ENCODE peak calls at places on chromosomes 7 and 10, in four cellular contexts. One of them, this sample, is unnamed. For H3K4me1, the result is how much of the 10 kb centered on the place peaks cover.

GRCh38 chr10:71395621-71396020 is 1.1 kb upstream of the CDH23 start:
- DNase-seq in HCT116: no peak
- DNase-seq in endothelial cell of umbilical vein: no peak
- DNase-seq in spleen: no peak
- DNase-seq in this sample: no peak

GRCh38 chr7:7761340-7761973 is 43.0 kb upstream of the RPA3 start:
- DNase-seq in HCT116: peak
- DNase-seq in spleen: no peak
- DNase-seq in endothelial cell of umbilical vein: peak
- DNase-seq in this sample: no peak

GRCh38 chr7:43302211-43302711 is 189.8 kb downstream of the HECW1 start:
- DNase-seq in spleen: no peak
- DNase-seq in endothelial cell of umbilical vein: no peak
- DNase-seq in HCT116: no peak
- DNase-seq in this sample: no peak

GRCh38 chr10:61830846-61831273 is 70.6 kb upstream of the ARID5B start:
- DNase-seq in spleen: no peak
- DNase-seq in endothelial cell of umbilical vein: peak
- DNase-seq in HCT116: no peak
- DNase-seq in this sample: no peak

GRCh38 chr7:83524286-83525075 is 124.5 kb downstream of the SEMA3E start:
- DNase-seq in endothelial cell of umbilical vein: no peak
- DNase-seq in HCT116: no peak
- DNase-seq in spleen: no peak
- DNase-seq in this sample: no peak

GRCh38 chr7:84981038-84981601 is 205.7 kb downstream of the SEMA3D start:
- DNase-seq in spleen: no peak
- DNase-seq in endothelial cell of umbilical vein: no peak
- DNase-seq in HCT116: no peak
- DNase-seq in this sample: no peak

GRCh38 chr10:129441391-129442009 is 25.5 kb upstream of the MGMT start:
- DNase-seq in endothelial cell of umbilical vein: no peak
- DNase-seq in spleen: no peak
- DNase-seq in HCT116: no peak
- DNase-seq in this sample: no peak

GRCh38 chr7:70356324-70356797 is 758.1 kb downstream of the AUTS2 start:
- DNase-seq in HCT116: no peak
- DNase-seq in endothelial cell of umbilical vein: no peak
- DNase-seq in spleen: no peak
- DNase-seq in this sample: no peak

GRCh38 chr10:14959221-14960057 is at the start of gene MEIG1:
- DNase-seq in spleen: peak
- DNase-seq in HCT116: peak
- DNase-seq in endothelial cell of umbilical vein: peak
- DNase-seq in this sample: peak

GRCh38 chr10:27481486-27481885 is 22.6 kb upstream of the RAB18 start:
- DNase-seq in spleen: no peak
- DNase-seq in HCT116: no peak
- DNase-seq in endothelial cell of umbilical vein: no peak
- DNase-seq in this sample: no peak

GRCh38 chr10:19929466-19930140 is 113.4 kb downstream of the PLXDC2 start:
- DNase-seq in endothelial cell of umbilical vein: peak
- DNase-seq in HCT116: no peak
- DNase-seq in spleen: no peak
- DNase-seq in this sample: no peak

GRCh38 chr10:7826971-7827370 is 8.7 kb downstream of the TAF3 start:
- DNase-seq in HCT116: no peak
- DNase-seq in endothelial cell of umbilical vein: no peak
- DNase-seq in spleen: no peak
- DNase-seq in this sample: no peak

GRCh38 chr10:117363027-117363426 is 12.2 kb downstream of the PDZD8 start:
- DNase-seq in spleen: no peak
- DNase-seq in HCT116: no peak
- DNase-seq in endothelial cell of umbilical vein: no peak
- DNase-seq in this sample: no peak

GRCh38 chr7:7565018-7565680 is 1.5 kb upstream of the MIOS start:
- DNase-seq in spleen: no peak
- DNase-seq in HCT116: no peak
- DNase-seq in endothelial cell of umbilical vein: no peak
- DNase-seq in this sample: no peak

GRCh38 chr7:23490357-23491131 is 20.3 kb upstream of the IGF2BP3 start:
- DNase-seq in spleen: peak
- DNase-seq in HCT116: no peak
- DNase-seq in endothelial cell of umbilical vein: peak
- DNase-seq in this sample: no peak

GRCh38 chr10:24393206-24393605 is 184.3 kb downstream of the KIAA1217 start:
- DNase-seq in spleen: no peak
- DNase-seq in endothelial cell of umbilical vein: no peak
- DNase-seq in HCT116: no peak
- DNase-seq in this sample: no peak

GRCh38 chr7:136009488-136010079 is 32.4 kb upstream of the MTPN start:
- DNase-seq in endothelial cell of umbilical vein: peak
- DNase-seq in spleen: no peak
- DNase-seq in HCT116: peak
- DNase-seq in this sample: no peak

GRCh38 chr10:96496281-96496925 is 17.3 kb downstream of the TLL2 start:
- DNase-seq in spleen: no peak
- DNase-seq in HCT116: no peak
- DNase-seq in endothelial cell of umbilical vein: peak
- DNase-seq in this sample: no peak

GRCh38 chr7:78734626-78735025 is 718.8 kb downstream of the MAGI2 start:
- DNase-seq in HCT116: no peak
- DNase-seq in spleen: no peak
- DNase-seq in endothelial cell of umbilical vein: no peak
- DNase-seq in this sample: no peak

GRCh38 chr10:97347317-97347716 is 12.8 kb upstream of the FRAT2 start:
- DNase-seq in endothelial cell of umbilical vein: no peak
- DNase-seq in HCT116: no peak
- DNase-seq in spleen: no peak
- DNase-seq in this sample: no peak

GRCh38 chr7:51034531-51035264 is 252.0 kb upstream of the GRB10 start:
- DNase-seq in HCT116: no peak
- DNase-seq in spleen: no peak
- DNase-seq in endothelial cell of umbilical vein: no peak
- DNase-seq in this sample: no peak

GRCh38 chr10:89185658-89186057 is 21.5 kb downstream of the CH25H start:
- DNase-seq in HCT116: no peak
- DNase-seq in endothelial cell of umbilical vein: peak
- DNase-seq in spleen: no peak
- DNase-seq in this sample: no peak

GRCh38 chr7:45185028-45185863 is 27.7 kb downstream of the RAMP3 start:
- DNase-seq in spleen: peak
- DNase-seq in HCT116: no peak
- DNase-seq in endothelial cell of umbilical vein: no peak
- DNase-seq in this sample: peak

GRCh38 chr7:64876792-64877713 is 26.0 kb upstream of the ZNF273 start:
- DNase-seq in HCT116: no peak
- DNase-seq in endothelial cell of umbilical vein: no peak
- DNase-seq in spleen: peak
- DNase-seq in this sample: no peak

GRCh38 chr7:81045491-81045890 is 126.6 kb upstream of the SEMA3C start:
- DNase-seq in HCT116: no peak
- DNase-seq in spleen: no peak
- DNase-seq in endothelial cell of umbilical vein: no peak
- DNase-seq in this sample: no peak

GRCh38 chr10:122113161-122113944 is 124.4 kb downstream of the TACC2 start:
- DNase-seq in spleen: peak
- DNase-seq in endothelial cell of umbilical vein: peak
- DNase-seq in HCT116: peak
- DNase-seq in this sample: peak

GRCh38 chr10:7520496-7521485 is 110.0 kb upstream of the SFMBT2 start:
- DNase-seq in HCT116: no peak
- DNase-seq in spleen: no peak
- DNase-seq in endothelial cell of umbilical vein: no peak
- DNase-seq in this sample: no peak

GRCh38 chr10:112915590-112916572 is 34.2 kb upstream of the TCF7L2 start:
- DNase-seq in endothelial cell of umbilical vein: no peak
- DNase-seq in HCT116: peak
- DNase-seq in spleen: no peak
- DNase-seq in this sample: no peak

GRCh38 chr10:132229834-132230556 is 43.2 kb downstream of the DPYSL4 start:
- DNase-seq in HCT116: no peak
- DNase-seq in endothelial cell of umbilical vein: peak
- DNase-seq in spleen: peak
- DNase-seq in this sample: no peak

GRCh38 chr10:454860-455259 is 234.6 kb downstream of the DIP2C start:
- DNase-seq in HCT116: peak
- DNase-seq in endothelial cell of umbilical vein: peak
- DNase-seq in spleen: no peak
- DNase-seq in this sample: no peak

GRCh38 chr7:94440460-94441039 is 45.9 kb downstream of the COL1A2 start:
- DNase-seq in endothelial cell of umbilical vein: no peak
- DNase-seq in spleen: no peak
- DNase-seq in HCT116: no peak
- DNase-seq in this sample: no peak

GRCh38 chr7:132571970-132572369 is 4.3 kb downstream of the PLXNA4 start:
- DNase-seq in HCT116: no peak
- DNase-seq in endothelial cell of umbilical vein: no peak
- DNase-seq in spleen: no peak
- DNase-seq in this sample: no peak

GRCh38 chr10:122062831-122063674 is 74.1 kb downstream of the TACC2 start:
- DNase-seq in spleen: peak
- DNase-seq in HCT116: peak
- DNase-seq in endothelial cell of umbilical vein: peak
- DNase-seq in this sample: peak

GRCh38 chr7:35605760-35606159 is 89.2 kb downstream of the HERPUD2 start:
- DNase-seq in HCT116: no peak
- DNase-seq in endothelial cell of umbilical vein: peak
- DNase-seq in spleen: no peak
- DNase-seq in this sample: no peak

GRCh38 chr7:99123571-99124033 is 20.3 kb downstream of the SMURF1 start:
- DNase-seq in endothelial cell of umbilical vein: peak
- DNase-seq in spleen: no peak
- DNase-seq in HCT116: no peak
- DNase-seq in this sample: no peak

GRCh38 chr7:99124636-99125504 is 19.0 kb downstream of the SMURF1 start:
- DNase-seq in endothelial cell of umbilical vein: no peak
- DNase-seq in spleen: no peak
- DNase-seq in HCT116: no peak
- DNase-seq in this sample: no peak

GRCh38 chr7:99125505-99125865 is 18.4 kb downstream of the SMURF1 start:
- DNase-seq in HCT116: no peak
- DNase-seq in spleen: no peak
- DNase-seq in endothelial cell of umbilical vein: no peak
- DNase-seq in this sample: no peak

GRCh38 chr7:99122762-99123161 is 21.1 kb downstream of the SMURF1 start:
- DNase-seq in HCT116: no peak
- DNase-seq in spleen: no peak
- DNase-seq in endothelial cell of umbilical vein: no peak
- DNase-seq in this sample: no peak

GRCh38 chr7:99124236-99124635 is 19.7 kb downstream of the SMURF1 start:
- DNase-seq in spleen: no peak
- DNase-seq in endothelial cell of umbilical vein: no peak
- DNase-seq in HCT116: no peak
- DNase-seq in this sample: no peak
- H3K4me1 ChIP-seq in spleen: half or more
- H3K4me1 ChIP-seq in endothelial cell of umbilical vein: under half
- H3K4me1 ChIP-seq in HCT116: under half
- H3K4me1 ChIP-seq in this sample: under half

DNA sequence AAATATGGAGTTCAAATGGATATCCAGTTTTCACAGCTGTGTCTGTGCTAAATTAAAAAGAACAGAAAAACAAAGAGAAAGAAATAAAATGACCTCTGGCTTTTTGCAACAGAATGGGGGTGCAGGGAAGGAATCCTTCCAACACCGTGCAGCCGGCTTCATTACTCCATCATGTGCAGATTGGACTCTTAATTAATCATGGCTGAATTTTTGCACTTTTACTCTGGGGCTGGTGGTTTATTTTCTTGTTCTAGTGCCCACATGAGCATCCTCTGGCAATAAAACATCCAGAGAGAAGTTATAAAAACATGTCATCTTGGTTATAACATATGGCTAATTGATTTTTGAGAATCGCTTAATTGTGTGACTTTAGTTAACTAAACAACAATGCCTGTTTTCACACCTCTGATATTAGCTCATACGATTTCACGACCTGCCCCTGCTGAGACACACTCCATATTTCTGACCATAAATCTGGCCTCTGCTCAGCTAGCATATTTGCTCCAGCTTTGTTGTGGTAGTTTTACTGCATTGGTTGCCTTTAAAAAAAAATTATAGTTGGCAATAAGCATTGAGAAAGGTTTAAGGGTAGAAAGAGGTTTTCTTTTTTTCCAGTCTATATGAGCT is 318.6 kb downstream of the CXCL12 start:
- DNase-seq in spleen: no peak
- DNase-seq in endothelial cell of umbilical vein: no peak
- DNase-seq in HCT116: no peak
- DNase-seq in this sample: no peak
- TF ChIP-seq POLR2AphosphoS5 in spleen: no peak
- TF ChIP-seq POLR2AphosphoS5 in endothelial cell of umbilical vein: no peak
- TF ChIP-seq POLR2AphosphoS5 in HCT116: no peak
- TF ChIP-seq POLR2AphosphoS5 in this sample: no peak

GRCh38 chr7:99834382-99834781 is 6.6 kb downstream of the CYP3A43 start:
- DNase-seq in endothelial cell of umbilical vein: no peak
- DNase-seq in HCT116: no peak
- DNase-seq in spleen: no peak
- DNase-seq in this sample: no peak

GRCh38 chr7:99835189-99835588 is 7.4 kb downstream of the CYP3A43 start:
- DNase-seq in endothelial cell of umbilical vein: no peak
- DNase-seq in spleen: no peak
- DNase-seq in HCT116: no peak
- DNase-seq in this sample: no peak

GRCh38 chr7:99831595-99831994 is 3.8 kb downstream of the CYP3A43 start:
- DNase-seq in endothelial cell of umbilical vein: no peak
- DNase-seq in HCT116: no peak
- DNase-seq in spleen: no peak
- DNase-seq in this sample: no peak

GRCh38 chr7:99829520-99830160 is 1.8 kb downstream of the CYP3A43 start:
- DNase-seq in HCT116: no peak
- DNase-seq in spleen: no peak
- DNase-seq in endothelial cell of umbilical vein: no peak
- DNase-seq in this sample: no peak

GRCh38 chr7:99833289-99833877 is 5.6 kb downstream of the CYP3A43 start:
- DNase-seq in endothelial cell of umbilical vein: peak
- DNase-seq in spleen: no peak
- DNase-seq in HCT116: no peak
- DNase-seq in this sample: no peak
- H3K4me1 ChIP-seq in endothelial cell of umbilical vein: under half
- H3K4me1 ChIP-seq in spleen: under half
- H3K4me1 ChIP-seq in HCT116: under half
- H3K4me1 ChIP-seq in this sample: under half

DNA sequence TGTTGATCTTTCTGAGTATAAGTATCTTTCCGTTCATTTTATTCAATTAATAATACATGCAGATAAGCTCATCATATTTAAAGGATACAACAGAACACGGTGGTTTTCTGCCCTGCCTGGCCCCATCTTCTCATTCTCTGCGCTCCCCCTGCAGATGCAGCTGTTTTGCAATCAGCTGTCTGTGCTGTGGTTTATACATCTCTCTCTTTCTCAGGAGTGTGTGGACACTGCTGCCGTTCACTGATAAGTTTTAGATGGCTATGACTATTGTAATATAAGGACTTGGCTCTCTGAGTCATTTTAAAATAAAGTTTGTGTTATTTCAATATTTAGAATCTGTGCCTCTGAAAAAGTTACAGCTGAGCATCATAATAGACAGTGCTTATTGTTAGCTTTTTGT is 54.5 kb downstream of the CUL1 start:
- DNase-seq in HCT116: no peak
- DNase-seq in spleen: no peak
- DNase-seq in endothelial cell of umbilical vein: no peak
- DNase-seq in this sample: no peak
- TF ChIP-seq POLR2AphosphoS5 in HCT116: no peak
- TF ChIP-seq POLR2AphosphoS5 in spleen: no peak
- TF ChIP-seq POLR2AphosphoS5 in endothelial cell of umbilical vein: no peak
- TF ChIP-seq POLR2AphosphoS5 in this sample: no peak

This sample was measured in breast epithelium.